ENCODE peak calls at places on chromosome 18, in eight cellular contexts. One of them, this sample, is unnamed.

GRCh38 chr18:51417643-51418483 is 220.4 kb upstream of the MEX3C start:
- DNase-seq in NCI-H1105 treated with DMSO at 0.1 percent for 48 hours: no peak
- DNase-seq in cardiac muscle cell: no peak
- DNase-seq in Right ventricle myocardium superior: no peak
- DNase-seq in Kasumi-1: no peak
- DNase-seq in NCI-H2081: peak
- DNase-seq in M059J: no peak
- DNase-seq in GM12892: no peak
- DNase-seq in this sample: no peak

GRCh38 chr18:2978626-2979025 is 34.3 kb downstream of the LPIN2 start:
- DNase-seq in NCI-H1105 treated with DMSO at 0.1 percent for 48 hours: no peak
- DNase-seq in cardiac muscle cell: no peak
- DNase-seq in Right ventricle myocardium superior: no peak
- DNase-seq in Kasumi-1: no peak
- DNase-seq in NCI-H2081: no peak
- DNase-seq in M059J: peak
- DNase-seq in GM12892: no peak
- DNase-seq in this sample: no peak

GRCh38 chr18:35397976-35398375 is 20.8 kb upstream of the ZNF396 start:
- DNase-seq in NCI-H1105 treated with DMSO at 0.1 percent for 48 hours: no peak
- DNase-seq in cardiac muscle cell: no peak
- DNase-seq in Right ventricle myocardium superior: no peak
- DNase-seq in Kasumi-1: no peak
- DNase-seq in NCI-H2081: no peak
- DNase-seq in M059J: no peak
- DNase-seq in GM12892: no peak
- DNase-seq in this sample: no peak

GRCh38 chr18:23155537-23155936 is 20.3 kb downstream of the CABLES1 start:
- DNase-seq in NCI-H1105 treated with DMSO at 0.1 percent for 48 hours: no peak
- DNase-seq in cardiac muscle cell: no peak
- DNase-seq in Right ventricle myocardium superior: no peak
- DNase-seq in Kasumi-1: no peak
- DNase-seq in NCI-H2081: no peak
- DNase-seq in M059J: peak
- DNase-seq in GM12892: no peak
- DNase-seq in this sample: no peak

GRCh38 chr18:37565138-37565984 is at the start of gene CELF4:
- DNase-seq in NCI-H1105 treated with DMSO at 0.1 percent for 48 hours: peak
- DNase-seq in cardiac muscle cell: peak
- DNase-seq in Right ventricle myocardium superior: no peak
- DNase-seq in Kasumi-1: no peak
- DNase-seq in NCI-H2081: peak
- DNase-seq in M059J: peak
- DNase-seq in GM12892: no peak
- DNase-seq in this sample: no peak

GRCh38 chr18:34322365-34323289 is 97.9 kb upstream of the NOL4 start:
- DNase-seq in NCI-H1105 treated with DMSO at 0.1 percent for 48 hours: no peak
- DNase-seq in cardiac muscle cell: peak
- DNase-seq in Right ventricle myocardium superior: peak
- DNase-seq in Kasumi-1: peak
- DNase-seq in NCI-H2081: peak
- DNase-seq in M059J: peak
- DNase-seq in GM12892: no peak
- DNase-seq in this sample: no peak

GRCh38 chr18:48337053-48337452 is 72.1 kb downstream of the ZBTB7C start:
- DNase-seq in NCI-H1105 treated with DMSO at 0.1 percent for 48 hours: no peak
- DNase-seq in cardiac muscle cell: no peak
- DNase-seq in Right ventricle myocardium superior: no peak
- DNase-seq in Kasumi-1: no peak
- DNase-seq in NCI-H2081: no peak
- DNase-seq in M059J: no peak
- DNase-seq in GM12892: no peak
- DNase-seq in this sample: no peak

GRCh38 chr18:37170984-37171383 is 342.1 kb downstream of the KIAA1328 start:
- DNase-seq in NCI-H1105 treated with DMSO at 0.1 percent for 48 hours: no peak
- DNase-seq in cardiac muscle cell: no peak
- DNase-seq in Right ventricle myocardium superior: no peak
- DNase-seq in Kasumi-1: no peak
- DNase-seq in NCI-H2081: no peak
- DNase-seq in M059J: no peak
- DNase-seq in GM12892: no peak
- DNase-seq in this sample: no peak

GRCh38 chr18:78246588-78246987 is 733.0 kb upstream of the SALL3 start:
- DNase-seq in NCI-H1105 treated with DMSO at 0.1 percent for 48 hours: no peak
- DNase-seq in cardiac muscle cell: no peak
- DNase-seq in Right ventricle myocardium superior: no peak
- DNase-seq in Kasumi-1: no peak
- DNase-seq in NCI-H2081: no peak
- DNase-seq in M059J: no peak
- DNase-seq in GM12892: no peak
- DNase-seq in this sample: no peak

GRCh38 chr18:48896875-48897511 is 53.8 kb downstream of the SMAD7 start:
- DNase-seq in NCI-H1105 treated with DMSO at 0.1 percent for 48 hours: no peak
- DNase-seq in cardiac muscle cell: peak
- DNase-seq in Right ventricle myocardium superior: peak
- DNase-seq in Kasumi-1: peak
- DNase-seq in NCI-H2081: no peak
- DNase-seq in M059J: peak
- DNase-seq in GM12892: no peak
- DNase-seq in this sample: no peak

GRCh38 chr18:48264508-48264907 is 144.7 kb downstream of the ZBTB7C start:
- DNase-seq in NCI-H1105 treated with DMSO at 0.1 percent for 48 hours: no peak
- DNase-seq in cardiac muscle cell: no peak
- DNase-seq in Right ventricle myocardium superior: no peak
- DNase-seq in Kasumi-1: no peak
- DNase-seq in NCI-H2081: no peak
- DNase-seq in M059J: peak
- DNase-seq in GM12892: no peak
- DNase-seq in this sample: no peak

GRCh38 chr18:35241523-35241804 is 630 bp downstream of the ZNF397 start:
- DNase-seq in NCI-H1105 treated with DMSO at 0.1 percent for 48 hours: peak
- DNase-seq in cardiac muscle cell: no peak
- DNase-seq in Right ventricle myocardium superior: no peak
- DNase-seq in Kasumi-1: no peak
- DNase-seq in NCI-H2081: no peak
- DNase-seq in M059J: no peak
- DNase-seq in GM12892: no peak
- DNase-seq in this sample: no peak

GRCh38 chr18:50193796-50194622 is 938 bp downstream of the MYO5B start:
- DNase-seq in NCI-H1105 treated with DMSO at 0.1 percent for 48 hours: no peak
- DNase-seq in cardiac muscle cell: peak
- DNase-seq in Right ventricle myocardium superior: no peak
- DNase-seq in Kasumi-1: no peak
- DNase-seq in NCI-H2081: no peak
- DNase-seq in M059J: no peak
- DNase-seq in GM12892: no peak
- DNase-seq in this sample: no peak

GRCh38 chr18:78612801-78613200 is 366.8 kb upstream of the SALL3 start:
- DNase-seq in NCI-H1105 treated with DMSO at 0.1 percent for 48 hours: no peak
- DNase-seq in cardiac muscle cell: no peak
- DNase-seq in Right ventricle myocardium superior: no peak
- DNase-seq in Kasumi-1: no peak
- DNase-seq in NCI-H2081: no peak
- DNase-seq in M059J: no peak
- DNase-seq in GM12892: no peak
- DNase-seq in this sample: no peak

GRCh38 chr18:57801379-57802165 is 1.5 kb downstream of the ATP8B1 start:
- DNase-seq in NCI-H1105 treated with DMSO at 0.1 percent for 48 hours: peak
- DNase-seq in cardiac muscle cell: no peak
- DNase-seq in Right ventricle myocardium superior: no peak
- DNase-seq in Kasumi-1: no peak
- DNase-seq in NCI-H2081: peak
- DNase-seq in M059J: peak
- DNase-seq in GM12892: no peak
- DNase-seq in this sample: no peak

GRCh38 chr18:35497006-35497333 is 790 bp downstream of the INO80C start:
- DNase-seq in NCI-H1105 treated with DMSO at 0.1 percent for 48 hours: peak
- DNase-seq in cardiac muscle cell: peak
- DNase-seq in Right ventricle myocardium superior: no peak
- DNase-seq in Kasumi-1: peak
- DNase-seq in NCI-H2081: peak
- DNase-seq in M059J: no peak
- DNase-seq in GM12892: no peak
- DNase-seq in this sample: no peak

GRCh38 chr18:67661555-67661954 is 145.0 kb upstream of the DSEL start:
- DNase-seq in NCI-H1105 treated with DMSO at 0.1 percent for 48 hours: no peak
- DNase-seq in cardiac muscle cell: no peak
- DNase-seq in Right ventricle myocardium superior: no peak
- DNase-seq in Kasumi-1: no peak
- DNase-seq in NCI-H2081: no peak
- DNase-seq in M059J: no peak
- DNase-seq in GM12892: no peak
- DNase-seq in this sample: no peak

GRCh38 chr18:22844184-22844583 is 88.9 kb upstream of the RBBP8 start:
- DNase-seq in NCI-H1105 treated with DMSO at 0.1 percent for 48 hours: no peak
- DNase-seq in cardiac muscle cell: no peak
- DNase-seq in Right ventricle myocardium superior: no peak
- DNase-seq in Kasumi-1: no peak
- DNase-seq in NCI-H2081: no peak
- DNase-seq in M059J: peak
- DNase-seq in GM12892: no peak
- DNase-seq in this sample: no peak

GRCh38 chr18:61572871-61573270 is 239.6 kb downstream of the CDH20 start:
- DNase-seq in NCI-H1105 treated with DMSO at 0.1 percent for 48 hours: no peak
- DNase-seq in cardiac muscle cell: no peak
- DNase-seq in Right ventricle myocardium superior: no peak
- DNase-seq in Kasumi-1: no peak
- DNase-seq in NCI-H2081: no peak
- DNase-seq in M059J: peak
- DNase-seq in GM12892: no peak
- DNase-seq in this sample: no peak

GRCh38 chr18:13375302-13376255 is 157.0 kb downstream of the LDLRAD4 start:
- DNase-seq in NCI-H1105 treated with DMSO at 0.1 percent for 48 hours: no peak
- DNase-seq in cardiac muscle cell: no peak
- DNase-seq in Right ventricle myocardium superior: peak
- DNase-seq in Kasumi-1: no peak
- DNase-seq in NCI-H2081: no peak
- DNase-seq in M059J: peak
- DNase-seq in GM12892: peak
- DNase-seq in this sample: peak

GRCh38 chr18:961644-962355 is 57.1 kb downstream of the ADCYAP1 start:
- DNase-seq in NCI-H1105 treated with DMSO at 0.1 percent for 48 hours: peak
- DNase-seq in cardiac muscle cell: peak
- DNase-seq in Right ventricle myocardium superior: no peak
- DNase-seq in Kasumi-1: peak
- DNase-seq in NCI-H2081: no peak
- DNase-seq in M059J: peak
- DNase-seq in GM12892: no peak
- DNase-seq in this sample: no peak

GRCh38 chr18:59743561-59743960 is 46.3 kb upstream of the CCBE1 start:
- DNase-seq in NCI-H1105 treated with DMSO at 0.1 percent for 48 hours: no peak
- DNase-seq in cardiac muscle cell: no peak
- DNase-seq in Right ventricle myocardium superior: no peak
- DNase-seq in Kasumi-1: no peak
- DNase-seq in NCI-H2081: no peak
- DNase-seq in M059J: no peak
- DNase-seq in GM12892: no peak
- DNase-seq in this sample: no peak

GRCh38 chr18:54261894-54262293 is 7.4 kb upstream of the POLI start:
- DNase-seq in NCI-H1105 treated with DMSO at 0.1 percent for 48 hours: no peak
- DNase-seq in cardiac muscle cell: no peak
- DNase-seq in Right ventricle myocardium superior: no peak
- DNase-seq in Kasumi-1: no peak
- DNase-seq in NCI-H2081: no peak
- DNase-seq in M059J: no peak
- DNase-seq in GM12892: no peak
- DNase-seq in this sample: no peak

GRCh38 chr18:23872701-23873550 is 141.6 kb upstream of the TTC39C start:
- DNase-seq in NCI-H1105 treated with DMSO at 0.1 percent for 48 hours: no peak
- DNase-seq in cardiac muscle cell: no peak
- DNase-seq in Right ventricle myocardium superior: no peak
- DNase-seq in Kasumi-1: no peak
- DNase-seq in NCI-H2081: no peak
- DNase-seq in M059J: no peak
- DNase-seq in GM12892: no peak
- DNase-seq in this sample: no peak